ENCODE peak calls at places on chromosomes 4 and X, in nine cellular contexts. J is adipocyte; Z is CD4-positive, CD25-positive, alpha-beta regulatory T cell; P is naive thymus-derived CD4-positive, alpha-beta T cell; W is neuronal stem cell; Q is A549; H is upper lobe of right lung; C is thoracic aorta; S is body of pancreas. I is an unnamed sample.
A peak's percentile ranks its signal among the peaks of the same experiment; 100 is the strongest.

GRCh38 chr4:140851032-140851636 is 94.9 kb upstream of the TBC1D9 start:
- DNase-seq in Z (no peak), J (peak; percentile 88), W (peak; percentile 75), H (no peak), P (peak; percentile 5), C (no peak), S (peak; percentile 41), Q (peak; percentile 49), I (peak; percentile 78)

GRCh38 chrX:100673397-100673953 is 29.5 kb downstream of the SRPX2 start:
- DNase-seq in C (no peak), P (no peak), S (no peak), W (no peak), H (no peak), Q (no peak), J (peak; percentile 51), Z (no peak), I (no peak)

GRCh38 chr4:38691251-38692008 is 27.4 kb downstream of the KLF3 start:
- DNase-seq in Q (no peak), H (no peak), Z (no peak), C (no peak), S (no peak), J (no peak), W (no peak), P (no peak), I (no peak)

GRCh38 chrX:63761639-63762038 is 23.4 kb downstream of the ARHGEF9 start:
- DNase-seq in C (no peak), Q (no peak), S (no peak), Z (no peak), P (peak; percentile 8), H (no peak), W (no peak), J (no peak), I (no peak)

GRCh38 chr4:76867880-76868655 is 29.9 kb downstream of the SOWAHB start:
- DNase-seq in H (no peak), Z (no peak), P (no peak), J (no peak), Q (peak; percentile 12), C (no peak), S (no peak), W (no peak), I (peak; percentile 53)

GRCh38 chr4:121728798-121729226 is 32.0 kb upstream of the ANXA5 start:
- DNase-seq in W (no peak), C (no peak), P (no peak), J (peak; percentile 68), Z (no peak), S (no peak), Q (peak; percentile 21), H (no peak), I (no peak)

GRCh38 chr4:185925910-185926360 is 113.9 kb upstream of the SORBS2 start:
- DNase-seq in H (no peak), P (no peak), J (no peak), S (no peak), Q (no peak), W (no peak), C (no peak), Z (no peak), I (no peak)

GRCh38 chrX:130909469-130910136 is 6.6 kb upstream of the ENOX2 start:
- DNase-seq in Z (no peak), W (no peak), C (no peak), P (no peak), H (no peak), Q (no peak), S (no peak), J (no peak), I (no peak)

GRCh38 chr4:139645458-139645857 is 20.2 kb upstream of the MGST2 start:
- DNase-seq in J (no peak), Q (peak; percentile 86), W (no peak), P (no peak), S (no peak), Z (no peak), C (no peak), H (no peak), I (no peak)

GRCh38 chrX:150635952-150636351 is 57.2 kb upstream of the MTMR1 start:
- DNase-seq in Z (no peak), S (no peak), J (peak; percentile 30), H (no peak), W (no peak), C (no peak), P (no peak), Q (peak; percentile 34), I (no peak)

GRCh38 chr4:80207172-80207583 is 9.9 kb downstream of the PRDM8 start:
- DNase-seq in P (no peak), Z (no peak), Q (no peak), H (no peak), C (no peak), J (no peak), W (no peak), S (no peak), I (no peak)

GRCh38 chr4:79673898-79674297 is 265.9 kb upstream of the GK2 start:
- DNase-seq in H (no peak), Z (no peak), J (no peak), P (no peak), Q (no peak), S (no peak), C (no peak), W (no peak), I (no peak)

GRCh38 chr4:153362184-153362583 is 17.7 kb downstream of the MND1 start:
- DNase-seq in J (no peak), Z (no peak), C (no peak), S (no peak), H (no peak), Q (no peak), W (no peak), P (no peak), I (no peak)

GRCh38 chrX:153460826-153461225 is 9.6 kb downstream of the HAUS7 start:
- DNase-seq in Q (peak; percentile 62), J (peak; percentile 64), S (peak; percentile 32), Z (peak; percentile 13), C (no peak), H (no peak), P (peak; percentile 27), W (no peak), I (peak; percentile 79)

GRCh38 chr4:153083447-153083921 is 120.8 kb upstream of the TRIM2 start:
- DNase-seq in Q (peak; percentile 74), S (peak; percentile 77), Z (peak; percentile 7), J (peak; percentile 89), H (no peak), P (peak; percentile 57), W (peak; percentile 70), C (no peak), I (peak; percentile 90)

GRCh38 chrX:65451663-65452062 is 82.9 kb downstream of the LAS1L start:
- DNase-seq in C (no peak), J (peak; percentile 48), P (peak; percentile 8), W (no peak), Q (peak; percentile 35), H (no peak), Z (no peak), S (peak; percentile 15), I (peak; percentile 19)

GRCh38 chr4:184883024-184883423 is 57.3 kb upstream of the ACSL1 start:
- DNase-seq in Q (no peak), J (no peak), C (no peak), P (no peak), H (no peak), W (no peak), S (no peak), Z (no peak), I (no peak)

GRCh38 chr4:152363086-152363485 is 172.8 kb downstream of the FBXW7 start:
- DNase-seq in S (no peak), W (no peak), C (no peak), Q (no peak), P (no peak), Z (no peak), H (no peak), J (peak; percentile 52), I (no peak)

DNA sequence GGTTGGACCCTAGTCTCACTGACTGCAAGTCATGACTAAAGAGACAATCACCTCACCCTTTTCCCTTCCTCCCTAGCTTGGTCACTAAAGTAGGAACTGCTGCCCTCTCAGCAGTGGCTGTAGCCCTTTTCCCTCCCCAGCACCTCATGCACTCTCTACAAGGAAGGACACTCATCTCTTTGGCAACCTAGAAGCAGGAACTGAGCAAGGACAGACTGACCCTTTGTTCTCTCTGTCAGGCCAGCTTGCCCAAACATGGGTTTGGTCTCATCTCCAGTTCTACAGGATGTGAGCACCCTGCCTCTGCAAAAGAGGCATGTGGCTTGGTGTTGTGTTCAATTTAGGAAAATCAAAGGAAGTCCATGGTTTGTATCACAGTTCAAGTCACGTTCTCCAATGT is 15.8 kb downstream of the LEF1 start:
- DNase-seq in S (no peak), J (no peak), H (no peak), Z (no peak), W (no peak), P (no peak), C (no peak), Q (no peak), I (no peak)
- H3K4me1 ChIP-seq in S (no peaks in the 10 kb centered on the region), J (peaks cover 14% of the 10 kb centered on the region), H (no peaks in the 10 kb centered on the region), Z (peaks cover 96% of the 10 kb centered on the region), W (no peaks in the 10 kb centered on the region), P (peaks cover 73% of the 10 kb centered on the region), C (no peaks in the 10 kb centered on the region), Q (no peaks in the 10 kb centered on the region), I (no peaks in the 10 kb centered on the region)

GRCh38 chrX:10619311-10620015 is 922 bp downstream of the MID1 start:
- DNase-seq in Z (no peak), C (no peak), W (no peak), S (no peak), P (no peak), Q (no peak), H (no peak), J (peak; percentile 48), I (no peak)

GRCh38 chrX:10617186-10617963 is 3.0 kb downstream of the MID1 start:
- DNase-seq in P (no peak), S (no peak), H (no peak), J (no peak), C (no peak), Z (no peak), W (no peak), Q (no peak), I (peak; percentile 58)

GRCh38 chrX:10617964-10618342 is 2.4 kb downstream of the MID1 start:
- DNase-seq in W (no peak), C (no peak), H (no peak), Q (peak; percentile 55), Z (no peak), J (peak; percentile 49), S (peak; percentile 17), P (no peak), I (peak; percentile 40)

GRCh38 chrX:10618911-10619310 is 1.5 kb downstream of the MID1 start:
- DNase-seq in Z (no peak), S (no peak), C (no peak), J (peak; percentile 38), Q (no peak), H (no peak), W (no peak), P (no peak), I (peak; percentile 40)

GRCh38 chrX:10615931-10616780 is 4.2 kb downstream of the MID1 start:
- DNase-seq in C (no peak), S (peak; percentile 65), H (no peak), Z (no peak), J (peak; percentile 73), W (no peak), Q (peak; percentile 73), P (no peak), I (peak; percentile 75)
- H3K4me3 ChIP-seq in C (peak overlapping the region; percentile 46), S (no peak overlapping the region), H (no peak overlapping the region), Z (no peak overlapping the region), J (peak overlapping the region; percentile 68), W (no peak overlapping the region), Q (peak overlapping the region; percentile 68), P (no peak overlapping the region), I (no peak overlapping the region)

GRCh38 chr4:6750302-6751221 is 32.0 kb upstream of the KIAA0232 start:
- DNase-seq in W (no peak), J (no peak), Q (no peak), P (no peak), C (no peak), S (no peak), Z (no peak), H (no peak), I (no peak)
- H3K4me1 ChIP-seq in W (peaks cover 23% of the 10 kb centered on the region), J (peaks cover 23% of the 10 kb centered on the region), Q (peaks cover 60% of the 10 kb centered on the region), P (peaks cover 3% of the 10 kb centered on the region), C (peaks cover 12% of the 10 kb centered on the region), S (peaks cover 36% of the 10 kb centered on the region), Z (peaks cover 13% of the 10 kb centered on the region), H (peaks cover 37% of the 10 kb centered on the region), I (no peaks in the 10 kb centered on the region)

GRCh38 chrX:148722966-148723365 is 222.5 kb downstream of the AFF2 start:
- DNase-seq in Q (no peak), C (no peak), W (no peak), P (no peak), S (no peak), Z (no peak), J (no peak), H (no peak), I (no peak)
- H3K4me3 ChIP-seq in Q (no peak overlapping the region), C (no peak overlapping the region), W (no peak overlapping the region), P (no peak overlapping the region), S (no peak overlapping the region), Z (no peak overlapping the region), J (no peak overlapping the region), H (no peak overlapping the region), I (no peak overlapping the region)

I was measured in HAP-1.